ENCODE peak calls at places on chromosome 2, in eight cellular contexts. S is activated CD8-positive, alpha-beta T cell treated with anti-CD3 and anti-CD28 coated beads for 36 hours; U is anterior cingulate cortex; B is upper lobe of right lung; K is retina; Z is stomach; A is renal cortical epithelial cell; I is dermis blood vessel endothelial cell. O is an unnamed sample.

GRCh38 chr2:15559800-15560403 is 1.2 kb downstream of the NBAS start:
- DNase-seq in Z (no peak), K (no peak), A (no peak), I (no peak), S (no peak), B (no peak), U (no peak), O (no peak)

GRCh38 chr2:88003074-88003755 is 13.1 kb downstream of the RNU2-63P start:
- DNase-seq in S (no peak), B (no peak), Z (no peak), K (peak; percentile 62), A (no peak), U (no peak), I (peak; percentile 14), O (no peak)

GRCh38 chr2:172516299-172516698 is 39.6 kb upstream of the PDK1 start:
- DNase-seq in S (no peak), U (no peak), Z (no peak), B (no peak), K (no peak), I (peak; percentile 19), A (peak; percentile 11), O (no peak)

GRCh38 chr2:234368861-234369261 is 128.0 kb downstream of the ARL4C start:
- DNase-seq in U (no peak), A (peak; percentile 93), Z (no peak), K (no peak), B (no peak), S (peak; percentile 71), I (no peak), O (no peak)

GRCh38 chr2:37477921-37478320 is 133.5 kb downstream of the QPCT start:
- DNase-seq in Z (no peak), K (no peak), B (no peak), S (no peak), U (no peak), I (no peak), A (no peak), O (no peak)

GRCh38 chr2:24517247-24517646 is 26.2 kb downstream of the NCOA1 start:
- DNase-seq in K (no peak), U (no peak), S (no peak), Z (no peak), I (no peak), A (no peak), B (no peak), O (no peak)

GRCh38 chr2:111140815-111141214 is 20.1 kb downstream of the BCL2L11 start:
- DNase-seq in B (no peak), A (no peak), I (no peak), S (no peak), Z (no peak), U (no peak), K (no peak), O (no peak)

GRCh38 chr2:191499874-191500565 is 177.9 kb upstream of the NABP1 start:
- DNase-seq in I (no peak), K (no peak), U (no peak), S (no peak), B (no peak), A (no peak), Z (no peak), O (no peak)

GRCh38 chr2:212005077-212005671 is 533.4 kb downstream of the ERBB4 start:
- DNase-seq in U (no peak), S (peak; percentile 12), Z (peak; percentile 26), I (peak; percentile 75), A (peak; percentile 25), K (no peak), B (peak; percentile 61), O (no peak)

GRCh38 chr2:240452471-240453256 is 17.2 kb downstream of the GPC1 start:
- DNase-seq in A (no peak), B (peak; percentile 86), I (peak; percentile 53), S (no peak), Z (peak; percentile 81), U (no peak), K (peak; percentile 65), O (peak; percentile 91)

GRCh38 chr2:147989809-147990403 is 30.6 kb downstream of the ORC4 start:
- DNase-seq in A (peak; percentile 68), B (no peak), I (peak; percentile 73), S (peak; percentile 47), K (peak; percentile 3), U (no peak), Z (no peak), O (peak; percentile 38)

GRCh38 chr2:236986524-236987330 is 99.0 kb upstream of the COPS8 start:
- DNase-seq in K (no peak), U (no peak), I (no peak), B (no peak), Z (no peak), A (no peak), S (no peak), O (no peak)

GRCh38 chr2:47598476-47598875 is 184.5 kb upstream of the MSH6 start:
- DNase-seq in A (no peak), I (no peak), K (no peak), U (no peak), Z (no peak), B (no peak), S (no peak), O (no peak)

GRCh38 chr2:32843699-32844098 is 103.1 kb upstream of the LTBP1 start:
- DNase-seq in B (no peak), K (no peak), S (no peak), I (no peak), Z (no peak), A (no peak), U (no peak), O (no peak)

GRCh38 chr2:138121769-138122661 is 157.7 kb downstream of the HNMT start:
- DNase-seq in U (no peak), A (no peak), B (no peak), S (no peak), I (no peak), K (no peak), Z (peak; percentile 30), O (no peak)

GRCh38 chr2:8239402-8240127 is 442.3 kb upstream of the ID2 start:
- DNase-seq in A (peak; percentile 33), K (no peak), S (peak; percentile 72), U (no peak), Z (no peak), B (no peak), I (no peak), O (no peak)

GRCh38 chr2:97699765-97700444 is 13.5 kb upstream of the ZAP70 start:
- DNase-seq in K (peak; percentile 57), Z (peak; percentile 57), A (peak; percentile 37), S (peak; percentile 88), I (peak; percentile 77), B (no peak), U (no peak), O (no peak)

GRCh38 chr2:15579641-15580040 is 12.0 kb upstream of the DDX1 start:
- DNase-seq in S (no peak), Z (no peak), B (no peak), K (no peak), A (peak; percentile 89), I (peak; percentile 91), U (no peak), O (no peak)

GRCh38 chr2:159863761-159864160 is 65.8 kb upstream of the CD302 start:
- DNase-seq in I (no peak), A (no peak), Z (no peak), U (no peak), B (no peak), K (no peak), S (no peak), O (no peak)

GRCh38 chr2:182302174-182302573 is 124.7 kb downstream of the PDE1A start:
- DNase-seq in A (peak; percentile 29), B (no peak), I (no peak), Z (no peak), S (no peak), K (no peak), U (no peak), O (no peak)

GRCh38 chr2:240556553-240557100 is 1.2 kb downstream of the ANKMY1 start:
- DNase-seq in A (peak; percentile 37), S (peak; percentile 74), B (peak; percentile 78), K (no peak), I (peak; percentile 75), Z (peak; percentile 53), U (no peak), O (no peak)

GRCh38 chr2:113117594-113118262 is 9.7 kb upstream of the IL1RN start:
- DNase-seq in A (peak; percentile 54), B (no peak), I (no peak), K (no peak), S (peak; percentile 80), Z (peak; percentile 94), U (no peak), O (no peak)

GRCh38 chr2:179211355-179211754 is 53.3 kb downstream of the SESTD1 start:
- DNase-seq in K (no peak), Z (no peak), I (no peak), A (no peak), S (no peak), U (no peak), B (no peak), O (no peak)

GRCh38 chr2:26178746-26179436 is 6.0 kb downstream of the GAREM2 start:
- DNase-seq in I (peak; percentile 33), K (peak; percentile 75), A (no peak), Z (peak; percentile 50), B (no peak), U (no peak), S (no peak), O (peak; percentile 71)

GRCh38 chr2:157923598-157923997 is 47.5 kb upstream of the ACVR1 start:
- DNase-seq in A (no peak), K (no peak), U (no peak), B (no peak), Z (no peak), S (no peak), I (no peak), O (no peak)

GRCh38 chr2:240965905-240966456 is 32.4 kb upstream of the SNED1 start:
- DNase-seq in Z (peak; percentile 19), B (no peak), A (no peak), K (no peak), U (no peak), S (no peak), I (no peak), O (no peak)

GRCh38 chr2:231687133-231687852 is 21.0 kb upstream of the PTMA start:
- DNase-seq in A (peak; percentile 27), Z (peak; percentile 72), S (peak; percentile 79), B (peak; percentile 89), U (peak; percentile 35), I (peak; percentile 76), K (peak; percentile 88), O (peak; percentile 74)

O was measured in frontal cortex.